ENCODE peak calls at places on chromosome 18, in eight cellular contexts. N is H1, I is NB4, R is body of pancreas, S is H54, J is right lobe of liver, M is adrenal gland, Z is lower leg skin. A is an unnamed sample.

GRCh38 chr18:68104036-68104435 is 587.5 kb upstream of the DSEL start:
- DNase-seq in S (no peak), I (no peak), R (no peak), M (no peak), Z (no peak), J (no peak), N (no peak), A (no peak)

GRCh38 chr18:51278045-51278649 is 80.7 kb upstream of the MEX3C start:
- DNase-seq in J (peak; percentile 51), M (peak; percentile 55), Z (no peak), I (peak; percentile 66), S (peak; percentile 30), N (peak; percentile 92), R (peak; percentile 59), A (no peak)

GRCh38 chr18:60556326-60556725 is 183.8 kb upstream of the MC4R start:
- DNase-seq in N (no peak), I (no peak), J (no peak), R (no peak), Z (no peak), S (no peak), M (no peak), A (no peak)

GRCh38 chr18:74411475-74411874 is 45.6 kb downstream of the DIPK1C start:
- DNase-seq in Z (no peak), M (no peak), I (no peak), N (no peak), J (no peak), S (no peak), R (no peak), A (no peak)

GRCh38 chr18:79664525-79665125 is 15.0 kb upstream of the CTDP1 start:
- DNase-seq in S (no peak), M (no peak), R (no peak), Z (no peak), J (no peak), N (no peak), I (no peak), A (no peak)

GRCh38 chr18:48676346-48676745 is 137.5 kb downstream of the CTIF start:
- DNase-seq in I (no peak), R (no peak), J (no peak), S (no peak), N (no peak), M (peak; percentile 70), Z (no peak), A (no peak)

GRCh38 chr18:77461062-77461693 is 211.5 kb downstream of the GALR1 start:
- DNase-seq in S (no peak), Z (no peak), J (no peak), R (no peak), M (no peak), N (no peak), I (no peak), A (no peak)

GRCh38 chr18:79628416-79629248 is 51.0 kb upstream of the CTDP1 start:
- DNase-seq in Z (no peak), I (no peak), S (no peak), N (peak; percentile 33), M (peak; percentile 5), J (no peak), R (no peak), A (peak; percentile 72)

GRCh38 chr18:26134110-26134509 is 441 bp downstream of the PSMA8 start:
- DNase-seq in M (no peak), Z (no peak), J (no peak), I (no peak), R (no peak), S (no peak), N (no peak), A (no peak)

GRCh38 chr18:44895176-44895798 is 214.6 kb downstream of the SETBP1 start:
- DNase-seq in M (no peak), S (no peak), N (no peak), Z (peak; percentile 37), R (peak; percentile 63), J (peak; percentile 53), I (peak; percentile 57), A (no peak)

GRCh38 chr18:57998461-57998860 is 45.6 kb upstream of the NEDD4L start:
- DNase-seq in N (no peak), R (no peak), S (no peak), Z (no peak), J (no peak), M (no peak), I (no peak), A (no peak)

GRCh38 chr18:74288730-74289129 is 3.0 kb downstream of the CYB5A start:
- DNase-seq in Z (no peak), J (no peak), S (no peak), I (no peak), M (no peak), R (peak; percentile 45), N (no peak), A (no peak)

GRCh38 chr18:79620586-79621165 is 58.9 kb upstream of the CTDP1 start:
- DNase-seq in R (no peak), M (no peak), I (no peak), S (no peak), Z (no peak), N (no peak), J (no peak), A (no peak)

GRCh38 chr18:12836551-12836950 is 47.5 kb downstream of the PTPN2 start:
- DNase-seq in Z (no peak), M (no peak), N (no peak), I (no peak), R (no peak), S (no peak), J (no peak), A (no peak)

GRCh38 chr18:7520200-7520780 is 46.8 kb upstream of the PTPRM start:
- DNase-seq in J (no peak), I (no peak), N (no peak), R (no peak), Z (no peak), M (no peak), S (no peak), A (no peak)

GRCh38 chr18:57075716-57076400 is 71.0 kb upstream of the BOD1L2 start:
- DNase-seq in N (no peak), I (peak; percentile 51), Z (no peak), M (no peak), S (no peak), J (no peak), R (no peak), A (no peak)

DNA sequence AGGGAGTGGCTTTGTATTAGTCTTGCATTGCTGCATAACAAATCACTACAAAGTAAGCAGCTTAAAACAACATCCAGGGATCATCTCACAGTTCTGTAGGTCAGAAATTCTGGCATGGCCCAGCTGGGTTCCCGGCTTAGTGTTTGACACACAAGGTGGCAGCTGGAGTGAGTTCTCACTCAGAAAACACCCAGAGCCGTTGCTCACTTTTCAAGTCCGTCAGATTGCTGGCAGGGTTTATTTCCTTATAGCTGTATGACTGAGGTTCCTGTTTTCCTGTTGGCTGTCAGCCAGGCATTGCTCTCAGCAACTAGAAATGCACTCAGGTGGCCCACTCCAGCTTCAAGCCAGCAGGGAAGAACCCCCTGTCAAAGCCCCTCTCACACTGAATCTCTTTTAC is 324.1 kb downstream of the CCDC178 start:
- DNase-seq in N (no peak), I (peak; percentile 2), J (no peak), Z (no peak), S (no peak), R (peak; percentile 69), M (peak; percentile 20), A (no peak)
- TF ChIP-seq POLR2A in N (no peak), I (no peak), J (no peak), Z (no peak), S (no peak), R (no peak), M (no peak), A (no peak)

DNA sequence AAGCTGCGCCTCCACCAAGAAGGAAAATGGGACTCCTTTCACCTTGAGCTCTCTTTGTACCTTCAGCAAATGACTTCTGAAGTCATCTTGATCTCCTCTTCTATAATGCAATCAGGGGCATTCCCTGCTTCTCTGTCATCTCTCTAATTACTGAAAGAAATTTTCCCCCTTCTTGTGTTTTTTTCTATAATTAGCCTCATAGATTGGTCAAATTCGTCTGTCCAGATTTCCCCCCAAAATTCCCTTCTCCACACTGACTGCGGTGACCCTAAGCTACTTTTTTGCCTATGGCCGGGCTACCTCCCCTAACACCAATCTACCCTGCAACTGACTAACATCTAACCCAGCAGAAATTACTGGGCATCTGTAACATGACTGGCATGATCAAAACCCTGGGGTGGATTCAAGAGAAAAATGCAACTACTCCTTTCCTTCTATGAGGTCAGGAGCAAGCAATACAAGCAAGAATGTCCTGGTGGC is 168.6 kb downstream of the BCL2 start:
- DNase-seq in R (no peak), S (no peak), I (no peak), N (no peak), M (no peak), J (no peak), Z (no peak), A (no peak)
- TF ChIP-seq POLR2A in R (no peak), S (no peak), I (no peak), N (no peak), M (no peak), J (no peak), Z (no peak), A (no peak)

GRCh38 chr18:2907459-2908145 is 60.8 kb downstream of the EMILIN2 start:
- DNase-seq in N (no peak), Z (no peak), I (peak; percentile 52), M (no peak), R (no peak), J (no peak), S (no peak), A (peak; percentile 53)

GRCh38 chr18:2903006-2903405 is 56.2 kb downstream of the EMILIN2 start:
- DNase-seq in R (no peak), Z (no peak), M (peak; percentile 52), S (peak; percentile 67), I (no peak), J (no peak), N (no peak), A (peak; percentile 84)

GRCh38 chr18:2908166-2908945 is 61.5 kb downstream of the EMILIN2 start:
- DNase-seq in I (no peak), N (no peak), M (peak; percentile 17), R (no peak), J (no peak), Z (no peak), S (no peak), A (peak; percentile 40)

GRCh38 chr18:2906522-2907458 is 60.0 kb downstream of the EMILIN2 start:
- DNase-seq in R (no peak), M (no peak), Z (no peak), I (peak; percentile 66), N (peak; percentile 77), S (no peak), J (no peak), A (no peak)

GRCh38 chr18:2905802-2906521 is 59.2 kb downstream of the EMILIN2 start:
- DNase-seq in R (peak; percentile 45), N (peak; percentile 65), I (peak; percentile 82), M (peak; percentile 60), J (peak; percentile 58), Z (peak; percentile 54), S (no peak), A (peak; percentile 88)
- TF ChIP-seq POLR2A in R (no peak), N (no peak), I (no peak), M (no peak), J (peak; percentile 38), Z (no peak), S (no peak), A (peak; percentile 42)

GRCh38 chr18:53191634-53192033 is 851.6 kb downstream of the DCC start:
- DNase-seq in S (no peak), Z (no peak), J (no peak), R (no peak), M (no peak), I (no peak), N (no peak), A (no peak)

DNA sequence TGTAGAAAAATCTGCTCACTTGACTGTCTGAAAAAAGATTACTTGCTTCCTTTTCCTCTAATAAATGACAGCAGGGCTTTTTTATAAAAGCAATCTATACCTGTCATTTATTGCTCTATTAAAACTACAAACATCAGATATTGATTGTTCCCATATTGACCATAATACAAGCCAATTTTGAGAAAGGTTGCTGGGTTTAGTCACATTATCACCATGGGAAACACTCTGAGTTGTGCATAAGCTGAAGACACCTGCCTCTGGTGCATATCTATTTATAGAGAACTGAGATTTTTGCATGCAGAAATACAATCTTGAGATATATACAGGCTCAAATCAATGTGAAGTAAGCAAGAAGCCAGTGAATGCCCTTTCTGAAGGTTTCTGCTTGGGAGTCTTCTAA is 853.9 kb downstream of the DCC start:
- DNase-seq in M (no peak), I (no peak), N (no peak), R (no peak), S (no peak), Z (no peak), J (no peak), A (no peak)
- TF ChIP-seq POLR2A in M (no peak), I (no peak), N (no peak), R (no peak), S (no peak), Z (no peak), J (no peak), A (no peak)